ENCODE peak calls at places on chromosomes 6 and 20, in ten cellular contexts. W is stimulated activated naive B cell treated with anti-CD40 and anti-IgM and Interleukin-4, amounts not matched to agents 10 μg/mL and 1 μg/mL and 100 μg/mL, for 72 hours; P is COR-L47; H is choroid plexus epithelial cell; M is SK-N-DZ; Q is stimulated activated CD4-positive, alpha-beta T cell treated with anti-CD3 and anti-CD28 coated beads, Interleukin-4, amount 100 ng/mL, for 48 hours; U is CD4-positive, alpha-beta memory T cell; N is ecto neural progenitor cell; Y is DMS79 treated with DMSO at 0.1 percent for 48 hours; Z is A549. V is an unnamed sample.

GRCh38 chr6:4078830-4079471 is at the start of gene FAM217A:
- DNase-seq in H (no peak), U (no peak), P (no peak), Z (no peak), M (no peak), Y (no peak), W (no peak), Q (no peak), N (no peak), V (no peak)

GRCh38 chr6:67694127-67694526 is 941.0 kb upstream of the ADGRB3 start:
- DNase-seq in Q (no peak), Y (no peak), M (no peak), Z (no peak), N (no peak), H (no peak), P (no peak), W (no peak), U (no peak), V (no peak)

GRCh38 chr20:54433653-54434052 is 41.7 kb upstream of the DOK5 start:
- DNase-seq in Z (no peak), U (no peak), W (no peak), P (no peak), M (no peak), Q (no peak), Y (no peak), H (no peak), N (no peak), V (no peak)

GRCh38 chr6:70686548-70687133 is 19.0 kb downstream of the SMAP1 start:
- DNase-seq in Z (peak), M (peak), H (peak), N (no peak), P (peak), Y (peak), W (no peak), U (peak), Q (no peak), V (no peak)

GRCh38 chr6:100620085-100620484 is 155.4 kb upstream of the SIM1 start:
- DNase-seq in P (no peak), N (no peak), Y (no peak), M (no peak), H (peak), Q (no peak), W (no peak), U (no peak), Z (no peak), V (no peak)

GRCh38 chr6:45486739-45487138 is 109.0 kb upstream of the SUPT3H start:
- DNase-seq in M (no peak), W (peak), Y (no peak), P (no peak), Q (no peak), U (no peak), Z (no peak), H (no peak), N (no peak), V (no peak)

GRCh38 chr6:137676888-137677287 is 182.7 kb upstream of the OLIG3 start:
- DNase-seq in M (no peak), U (peak), W (no peak), Y (no peak), Z (no peak), H (no peak), Q (no peak), N (no peak), P (no peak), V (no peak)

GRCh38 chr6:46233131-46233530 is 62.4 kb upstream of the ENPP5 start:
- DNase-seq in P (no peak), H (no peak), Q (no peak), Y (no peak), W (no peak), M (no peak), N (no peak), Z (no peak), U (no peak), V (no peak)

GRCh38 chr20:57882451-57883161 is 172.8 kb upstream of the PMEPA1 start:
- DNase-seq in U (no peak), Z (peak), Y (no peak), Q (no peak), P (no peak), H (no peak), W (no peak), M (no peak), N (peak), V (no peak)

GRCh38 chr6:44294832-44295791 is 18.0 kb downstream of the AARS2 start:
- DNase-seq in H (no peak), N (no peak), M (no peak), Y (no peak), Z (no peak), W (no peak), U (no peak), P (no peak), Q (no peak), V (no peak)

GRCh38 chr20:2420510-2420909 is 39.8 kb downstream of the TGM6 start:
- DNase-seq in Z (no peak), Y (no peak), Q (no peak), N (no peak), P (no peak), H (no peak), M (no peak), U (no peak), W (no peak), V (no peak)

GRCh38 chr6:31352497-31353368 is 4.2 kb downstream of the HLA-B start:
- DNase-seq in M (no peak), N (no peak), U (peak), P (no peak), W (no peak), Q (no peak), H (no peak), Y (no peak), Z (no peak), V (no peak)

GRCh38 chr6:146027586-146028249 is 1.1 kb upstream of the GRM1 start:
- DNase-seq in W (no peak), Q (no peak), M (peak), U (no peak), Z (no peak), N (peak), P (no peak), Y (peak), H (peak), V (no peak)

GRCh38 chr6:170147832-170148708 is 142.8 kb downstream of the DLL1 start:
- DNase-seq in P (no peak), H (no peak), Q (peak), Z (no peak), M (no peak), N (no peak), W (no peak), Y (no peak), U (peak), V (no peak)

GRCh38 chr20:62892348-62893304 is 31.0 kb upstream of the TCFL5 start:
- DNase-seq in Q (no peak), P (no peak), Z (no peak), N (no peak), M (no peak), W (no peak), U (peak), H (no peak), Y (no peak), V (no peak)

GRCh38 chr6:163191704-163192537 is 222.6 kb upstream of the QKI start:
- DNase-seq in H (peak), Q (no peak), P (no peak), Z (no peak), Y (no peak), M (no peak), U (no peak), N (no peak), W (no peak), V (no peak)

GRCh38 chr6:46510656-46511055 is 19.4 kb upstream of the RCAN2 start:
- DNase-seq in P (no peak), Y (no peak), Z (no peak), M (no peak), W (no peak), Q (no peak), U (no peak), N (no peak), H (peak), V (no peak)

GRCh38 chr6:111823831-111824607 is 49.2 kb downstream of the FYN start:
- DNase-seq in H (peak), W (no peak), M (no peak), Y (no peak), N (no peak), P (no peak), U (no peak), Q (no peak), Z (no peak), V (no peak)

GRCh38 chr20:4661191-4661590 is 60.5 kb upstream of the PRND start:
- DNase-seq in H (no peak), P (no peak), Z (no peak), Y (no peak), N (no peak), U (peak), Q (no peak), M (no peak), W (no peak), V (peak)

GRCh38 chr6:33621396-33622388 is 570 bp downstream of the ITPR3 start:
- DNase-seq in H (no peak), Y (peak), N (peak), M (no peak), W (no peak), Z (no peak), U (peak), P (peak), Q (no peak), V (peak)

GRCh38 chr6:130178692-130179091 is 44.1 kb downstream of the SAMD3 start:
- DNase-seq in Y (no peak), N (no peak), Q (no peak), H (peak), W (no peak), Z (peak), U (no peak), M (no peak), P (no peak), V (no peak)

GRCh38 chr6:35640017-35640664 is 48.6 kb downstream of the FKBP5 start:
- DNase-seq in Q (no peak), Y (no peak), W (no peak), M (no peak), P (no peak), N (no peak), U (no peak), H (no peak), Z (no peak), V (no peak)

GRCh38 chr6:125586074-125586473 is 163.4 kb upstream of the HEY2 start:
- DNase-seq in P (no peak), M (no peak), N (no peak), U (no peak), Y (no peak), W (no peak), H (peak), Z (no peak), Q (no peak), V (no peak)

V was measured in T-helper 22 cell.